ENCODE peak calls at places on chromosomes 7 and 10, in seven cellular contexts. U is IMR-90, G is neural progenitor cell, Y is A549, B is K562, V is OCI-LY7, W is endothelial cell of umbilical vein. K is an unnamed sample.
A peak's percentile ranks its signal among the peaks of the same experiment; 100 is the strongest.

GRCh38 chr10:101262147-101262546 is 32.9 kb upstream of the LBX1 start:
- DNase-seq in U (no peak), G (no peak), Y (no peak), B (no peak), V (no peak), W (no peak), K (no peak)

GRCh38 chr10:102101152-102101551 is 19.0 kb downstream of the LDB1 start:
- DNase-seq in U (no peak), G (no peak), Y (no peak), B (no peak), V (no peak), W (no peak), K (no peak)

GRCh38 chr7:5594616-5595544 is 171.2 kb upstream of the TNRC18 start:
- DNase-seq in U (peak; percentile 38), G (peak; percentile 90), Y (no peak), B (no peak), V (no peak), W (peak; percentile 55), K (no peak)

GRCh38 chr7:2198206-2198605 is 34.5 kb downstream of the MAD1L1 start:
- DNase-seq in U (no peak), G (no peak), Y (no peak), B (no peak), V (no peak), W (no peak), K (no peak)

GRCh38 chr7:112510032-112510742 is 29.4 kb downstream of the LSMEM1 start:
- DNase-seq in U (peak; percentile 80), G (no peak), Y (no peak), B (no peak), V (no peak), W (no peak), K (peak; percentile 86)

GRCh38 chr10:71578069-71578468 is 141.5 kb downstream of the C10orf105 start:
- DNase-seq in U (no peak), G (no peak), Y (no peak), B (no peak), V (no peak), W (no peak), K (no peak)

GRCh38 chr7:117020605-117021002 is 67.3 kb downstream of the ST7 start:
- DNase-seq in U (no peak), G (peak; percentile 46), Y (no peak), B (no peak), V (no peak), W (no peak), K (no peak)

GRCh38 chr7:111756687-111757178 is 194.4 kb upstream of the IMMP2L start:
- DNase-seq in U (peak; percentile 82), G (peak; percentile 75), Y (no peak), B (no peak), V (no peak), W (no peak), K (peak; percentile 70)

GRCh38 chr10:73591935-73592699 is 975 bp upstream of the USP54 start:
- DNase-seq in U (no peak), G (peak; percentile 57), Y (peak; percentile 74), B (peak; percentile 77), V (peak; percentile 69), W (no peak), K (peak; percentile 46)

GRCh38 chr7:68148440-68148839 is 1151.8 kb downstream of the TYW1 start:
- DNase-seq in U (no peak), G (no peak), Y (no peak), B (no peak), V (no peak), W (no peak), K (no peak)

GRCh38 chr10:128429835-128430513 is 303.8 kb upstream of the MKI67 start:
- DNase-seq in U (no peak), G (peak; percentile 27), Y (no peak), B (no peak), V (no peak), W (no peak), K (no peak)

GRCh38 chr7:41817386-41817785 is 114.5 kb upstream of the INHBA start:
- DNase-seq in U (peak; percentile 80), G (no peak), Y (no peak), B (no peak), V (no peak), W (no peak), K (peak; percentile 84)

GRCh38 chr10:4786043-4786839 is 39.8 kb upstream of the AKR1E2 start:
- DNase-seq in U (no peak), G (no peak), Y (no peak), B (no peak), V (no peak), W (no peak), K (no peak)

GRCh38 chr10:129959544-129960492 is 4.3 kb downstream of the EBF3 start:
- DNase-seq in U (no peak), G (peak; percentile 65), Y (no peak), B (no peak), V (no peak), W (no peak), K (no peak)

GRCh38 chr7:6545398-6546126 is 5.7 kb downstream of the GRID2IP start:
- DNase-seq in U (no peak), G (no peak), Y (no peak), B (no peak), V (no peak), W (no peak), K (no peak)

GRCh38 chr10:86372119-86372784 is 5.7 kb upstream of the GRID1 start:
- DNase-seq in U (no peak), G (no peak), Y (no peak), B (no peak), V (no peak), W (no peak), K (no peak)

GRCh38 chr10:110534571-110534970 is 32.9 kb upstream of the SMC3 start:
- DNase-seq in U (no peak), G (no peak), Y (no peak), B (no peak), V (no peak), W (no peak), K (no peak)

GRCh38 chr10:110533149-110533548 is 34.3 kb upstream of the SMC3 start:
- DNase-seq in U (peak; percentile 20), G (peak; percentile 62), Y (no peak), B (peak; percentile 14), V (peak; percentile 35), W (peak; percentile 46), K (no peak)

GRCh38 chr10:110540038-110540437 is 27.5 kb upstream of the SMC3 start:
- DNase-seq in U (no peak), G (no peak), Y (no peak), B (no peak), V (no peak), W (no peak), K (no peak)

GRCh38 chr10:110531687-110532086 is 34.0 kb downstream of the DUSP5 start:
- DNase-seq in U (no peak), G (no peak), Y (no peak), B (no peak), V (peak; percentile 5), W (peak; percentile 48), K (no peak)

GRCh38 chr10:110535958-110536891 is 31.3 kb upstream of the SMC3 start:
- DNase-seq in U (peak; percentile 92), G (peak; percentile 41), Y (no peak), B (peak; percentile 28), V (peak; percentile 57), W (peak; percentile 44), K (peak; percentile 90)
- TF ChIP-seq CTCF in U (peak; percentile 34), G (peak; percentile 48), Y (peak; percentile 14), B (peak; percentile 75), V (peak; percentile 74), W (peak; percentile 27), K (peak; percentile 17)

GRCh38 chr10:12995425-12995861 is 6.1 kb downstream of the CCDC3 start:
- DNase-seq in U (no peak), G (no peak), Y (no peak), B (no peak), V (no peak), W (peak; percentile 51), K (peak; percentile 49)

DNA sequence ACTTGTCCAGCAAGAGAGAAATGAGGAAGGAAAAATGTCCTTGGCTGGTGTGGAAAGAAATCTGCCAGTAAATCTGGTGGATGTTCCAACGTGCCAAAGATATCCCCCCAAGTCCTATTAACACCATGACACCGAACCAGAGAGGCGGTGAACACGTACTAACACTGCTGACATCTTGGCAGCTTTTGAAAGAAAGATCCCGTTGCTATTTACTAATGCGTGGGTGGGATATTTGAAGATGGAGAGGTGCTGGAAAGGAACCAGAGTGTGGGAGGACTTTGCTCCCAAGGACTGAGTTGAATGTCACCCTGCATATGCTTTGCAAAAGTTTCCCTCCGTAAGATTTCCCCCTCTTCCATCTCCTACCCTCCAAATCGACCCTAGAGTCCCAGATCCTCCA is 7.9 kb downstream of the CCDC3 start:
- DNase-seq in U (no peak), G (no peak), Y (no peak), B (no peak), V (no peak), W (no peak), K (no peak)
- H3K4me3 ChIP-seq in U (no peak overlapping the region), G (no peak overlapping the region), Y (no peak overlapping the region), B (no peak overlapping the region), V (no peak overlapping the region), W (no peak overlapping the region), K (no peak overlapping the region)

GRCh38 chr7:13049946-13050345 is 362.5 kb downstream of the ARL4A start:
- DNase-seq in U (no peak), G (no peak), Y (no peak), B (no peak), V (no peak), W (no peak), K (no peak)
- H3K4me2 ChIP-seq in U (peak overlapping the region; percentile 45), G (no peak overlapping the region), Y (peak overlapping the region; percentile 36), B (peak overlapping the region; percentile 44), V (no peak overlapping the region), W (no peak overlapping the region), K (no peak overlapping the region)

GRCh38 chr7:47988496-47989386 is 9.3 kb upstream of the HUS1 start:
- DNase-seq in U (peak; percentile 5), G (no peak), Y (peak; percentile 40), B (no peak), V (peak; percentile 27), W (no peak), K (no peak)
- TF ChIP-seq CTCF in U (peak; percentile 34), G (peak; percentile 58), Y (peak; percentile 33), B (peak; percentile 12), V (peak; percentile 82), W (peak; percentile 51), K (peak; percentile 49)

GRCh38 chr7:28509256-28510021 is 97.1 kb downstream of the CREB5 start:
- DNase-seq in U (no peak), G (peak; percentile 18), Y (no peak), B (no peak), V (no peak), W (peak; percentile 73), K (peak; percentile 36)
- H3K4me3 ChIP-seq in U (no peak overlapping the region), G (no peak overlapping the region), Y (no peak overlapping the region), B (no peak overlapping the region), V (no peak overlapping the region), W (no peak overlapping the region), K (no peak overlapping the region)